ENCODE peak calls at places on chromosome 11, in seven cellular contexts. One of them, this sample, is unnamed.

GRCh38 chr11:70799386-70799785 is 401.1 kb downstream of the CTTN start:
- DNase-seq in K562: no peak
- DNase-seq in HCT116: no peak
- DNase-seq in SK-N-SH: no peak
- DNase-seq in GM12878: no peak
- DNase-seq in H1: no peak
- DNase-seq in HepG2: no peak
- DNase-seq in this sample: no peak

GRCh38 chr11:121961228-121961860 is 154.7 kb downstream of the BLID start:
- DNase-seq in K562: no peak
- DNase-seq in HCT116: no peak
- DNase-seq in SK-N-SH: no peak
- DNase-seq in GM12878: no peak
- DNase-seq in H1: no peak
- DNase-seq in HepG2: no peak
- DNase-seq in this sample: no peak

GRCh38 chr11:16776716-16777115 is 38.3 kb downstream of the C11orf58 start:
- DNase-seq in K562: no peak
- DNase-seq in HCT116: no peak
- DNase-seq in SK-N-SH: no peak
- DNase-seq in GM12878: no peak
- DNase-seq in H1: no peak
- DNase-seq in HepG2: no peak
- DNase-seq in this sample: no peak

GRCh38 chr11:84256618-84257017 is 970.5 kb upstream of the CCDC90B start:
- DNase-seq in K562: no peak
- DNase-seq in HCT116: no peak
- DNase-seq in SK-N-SH: no peak
- DNase-seq in GM12878: no peak
- DNase-seq in H1: no peak
- DNase-seq in HepG2: no peak
- DNase-seq in this sample: no peak

GRCh38 chr11:127126956-127127355 is 126.4 kb upstream of the KIRREL3 start:
- DNase-seq in K562: no peak
- DNase-seq in HCT116: no peak
- DNase-seq in SK-N-SH: no peak
- DNase-seq in GM12878: no peak
- DNase-seq in H1: no peak
- DNase-seq in HepG2: no peak
- DNase-seq in this sample: no peak

GRCh38 chr11:19409307-19409706 is 168.6 kb upstream of the E2F8 start:
- DNase-seq in K562: no peak
- DNase-seq in HCT116: no peak
- DNase-seq in SK-N-SH: no peak
- DNase-seq in GM12878: no peak
- DNase-seq in H1: no peak
- DNase-seq in HepG2: no peak
- DNase-seq in this sample: no peak

GRCh38 chr11:122095950-122096942 is 19.8 kb downstream of the BLID start:
- DNase-seq in K562: no peak
- DNase-seq in HCT116: no peak
- DNase-seq in SK-N-SH: no peak
- DNase-seq in GM12878: no peak
- DNase-seq in H1: no peak
- DNase-seq in HepG2: no peak
- DNase-seq in this sample: no peak

GRCh38 chr11:125948278-125949051 is 2.6 kb downstream of the VSIG10L2 start:
- DNase-seq in K562: no peak
- DNase-seq in HCT116: no peak
- DNase-seq in SK-N-SH: no peak
- DNase-seq in GM12878: no peak
- DNase-seq in H1: peak
- DNase-seq in HepG2: no peak
- DNase-seq in this sample: no peak

GRCh38 chr11:7518811-7519562 is 5.2 kb downstream of the PPFIBP2 start:
- DNase-seq in K562: no peak
- DNase-seq in HCT116: no peak
- DNase-seq in SK-N-SH: no peak
- DNase-seq in GM12878: no peak
- DNase-seq in H1: no peak
- DNase-seq in HepG2: no peak
- DNase-seq in this sample: no peak

GRCh38 chr11:117378966-117379865 is 51.6 kb downstream of the CEP164 start:
- DNase-seq in K562: no peak
- DNase-seq in HCT116: no peak
- DNase-seq in SK-N-SH: peak
- DNase-seq in GM12878: no peak
- DNase-seq in H1: no peak
- DNase-seq in HepG2: no peak
- DNase-seq in this sample: no peak

GRCh38 chr11:119229736-119230135 is 23.6 kb downstream of the CBL start:
- DNase-seq in K562: no peak
- DNase-seq in HCT116: no peak
- DNase-seq in SK-N-SH: no peak
- DNase-seq in GM12878: no peak
- DNase-seq in H1: no peak
- DNase-seq in HepG2: no peak
- DNase-seq in this sample: no peak

GRCh38 chr11:1890856-1891830 is 552 bp downstream of the PRR33 start:
- DNase-seq in K562: peak
- DNase-seq in HCT116: no peak
- DNase-seq in SK-N-SH: peak
- DNase-seq in GM12878: no peak
- DNase-seq in H1: no peak
- DNase-seq in HepG2: no peak
- DNase-seq in this sample: no peak

DNA sequence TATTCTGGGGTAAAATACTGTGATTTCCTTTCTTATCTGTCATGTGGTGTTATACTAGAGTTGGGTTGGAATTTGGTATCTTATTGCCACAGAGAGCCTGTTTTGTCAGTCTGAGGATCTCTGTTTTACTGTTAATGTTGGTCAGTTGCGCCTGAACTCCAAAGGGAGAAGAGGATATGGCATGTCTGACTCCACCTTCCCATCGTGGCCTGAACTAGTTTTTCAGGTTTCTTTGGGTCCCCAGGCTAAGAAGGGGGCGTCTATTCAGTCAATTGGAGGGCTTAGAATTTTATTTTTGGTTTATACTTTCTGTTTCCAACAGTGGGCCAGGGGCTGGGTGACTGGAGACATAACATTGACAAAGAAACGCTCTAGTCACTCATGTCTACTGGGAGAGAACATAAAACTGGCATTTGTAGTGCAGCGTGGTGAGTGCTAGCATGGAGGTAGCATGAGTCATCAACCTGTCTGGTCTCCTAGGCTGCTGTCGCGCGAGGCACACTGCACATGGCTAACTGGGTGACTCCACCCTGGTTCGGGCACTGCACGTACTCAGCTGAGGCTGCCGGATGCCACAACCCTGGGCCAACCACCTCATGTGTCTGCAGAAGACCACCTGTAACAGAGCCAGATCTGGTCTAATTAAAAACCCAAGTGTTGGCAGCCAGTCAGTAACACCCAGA is 120.1 kb upstream of the OR9Q1 start:
- DNase-seq in K562: peak
- DNase-seq in HCT116: peak
- DNase-seq in SK-N-SH: no peak
- DNase-seq in GM12878: no peak
- DNase-seq in H1: no peak
- DNase-seq in HepG2: no peak
- DNase-seq in this sample: peak
- TF ChIP-seq JUND in K562: peak
- TF ChIP-seq JUND in HCT116: peak
- TF ChIP-seq JUND in SK-N-SH: no peak
- TF ChIP-seq JUND in GM12878: no peak
- TF ChIP-seq JUND in H1: no peak
- TF ChIP-seq JUND in HepG2: no peak
- TF ChIP-seq JUND in this sample: peak

GRCh38 chr11:698493-699115 is 3.0 kb downstream of the TMEM80 start:
- DNase-seq in K562: no peak
- DNase-seq in HCT116: no peak
- DNase-seq in SK-N-SH: no peak
- DNase-seq in GM12878: no peak
- DNase-seq in H1: no peak
- DNase-seq in HepG2: no peak
- DNase-seq in this sample: no peak

GRCh38 chr11:695606-696381 is at the start of gene TMEM80:
- DNase-seq in K562: peak
- DNase-seq in HCT116: peak
- DNase-seq in SK-N-SH: peak
- DNase-seq in GM12878: peak
- DNase-seq in H1: peak
- DNase-seq in HepG2: peak
- DNase-seq in this sample: no peak

GRCh38 chr11:695332-695605 is 247 bp upstream of the DEAF1 start:
- DNase-seq in K562: no peak
- DNase-seq in HCT116: no peak
- DNase-seq in SK-N-SH: no peak
- DNase-seq in GM12878: no peak
- DNase-seq in H1: no peak
- DNase-seq in HepG2: no peak
- DNase-seq in this sample: no peak

GRCh38 chr11:697811-698311 is 2.2 kb downstream of the TMEM80 start:
- DNase-seq in K562: no peak
- DNase-seq in HCT116: no peak
- DNase-seq in SK-N-SH: no peak
- DNase-seq in GM12878: no peak
- DNase-seq in H1: no peak
- DNase-seq in HepG2: no peak
- DNase-seq in this sample: no peak

GRCh38 chr11:697028-697491 is 1.4 kb downstream of the TMEM80 start:
- DNase-seq in K562: no peak
- DNase-seq in HCT116: no peak
- DNase-seq in SK-N-SH: no peak
- DNase-seq in GM12878: peak
- DNase-seq in H1: no peak
- DNase-seq in HepG2: no peak
- DNase-seq in this sample: no peak
- TF ChIP-seq JUND in K562: no peak
- TF ChIP-seq JUND in HCT116: no peak
- TF ChIP-seq JUND in SK-N-SH: no peak
- TF ChIP-seq JUND in GM12878: no peak
- TF ChIP-seq JUND in H1: no peak
- TF ChIP-seq JUND in HepG2: no peak
- TF ChIP-seq JUND in this sample: no peak

GRCh38 chr11:69450064-69450856 is 31.2 kb upstream of the LINC01488 start:
- DNase-seq in K562: no peak
- DNase-seq in HCT116: no peak
- DNase-seq in SK-N-SH: no peak
- DNase-seq in GM12878: no peak
- DNase-seq in H1: no peak
- DNase-seq in HepG2: no peak
- DNase-seq in this sample: no peak

GRCh38 chr11:69448471-69449284 is 32.8 kb upstream of the LINC01488 start:
- DNase-seq in K562: peak
- DNase-seq in HCT116: no peak
- DNase-seq in SK-N-SH: no peak
- DNase-seq in GM12878: no peak
- DNase-seq in H1: no peak
- DNase-seq in HepG2: no peak
- DNase-seq in this sample: no peak

GRCh38 chr11:69450857-69451220 is 30.6 kb upstream of the LINC01488 start:
- DNase-seq in K562: no peak
- DNase-seq in HCT116: no peak
- DNase-seq in SK-N-SH: no peak
- DNase-seq in GM12878: no peak
- DNase-seq in H1: no peak
- DNase-seq in HepG2: no peak
- DNase-seq in this sample: no peak

GRCh38 chr11:69447786-69448185 is 33.7 kb upstream of the LINC01488 start:
- DNase-seq in K562: no peak
- DNase-seq in HCT116: no peak
- DNase-seq in SK-N-SH: no peak
- DNase-seq in GM12878: no peak
- DNase-seq in H1: no peak
- DNase-seq in HepG2: no peak
- DNase-seq in this sample: no peak

DNA sequence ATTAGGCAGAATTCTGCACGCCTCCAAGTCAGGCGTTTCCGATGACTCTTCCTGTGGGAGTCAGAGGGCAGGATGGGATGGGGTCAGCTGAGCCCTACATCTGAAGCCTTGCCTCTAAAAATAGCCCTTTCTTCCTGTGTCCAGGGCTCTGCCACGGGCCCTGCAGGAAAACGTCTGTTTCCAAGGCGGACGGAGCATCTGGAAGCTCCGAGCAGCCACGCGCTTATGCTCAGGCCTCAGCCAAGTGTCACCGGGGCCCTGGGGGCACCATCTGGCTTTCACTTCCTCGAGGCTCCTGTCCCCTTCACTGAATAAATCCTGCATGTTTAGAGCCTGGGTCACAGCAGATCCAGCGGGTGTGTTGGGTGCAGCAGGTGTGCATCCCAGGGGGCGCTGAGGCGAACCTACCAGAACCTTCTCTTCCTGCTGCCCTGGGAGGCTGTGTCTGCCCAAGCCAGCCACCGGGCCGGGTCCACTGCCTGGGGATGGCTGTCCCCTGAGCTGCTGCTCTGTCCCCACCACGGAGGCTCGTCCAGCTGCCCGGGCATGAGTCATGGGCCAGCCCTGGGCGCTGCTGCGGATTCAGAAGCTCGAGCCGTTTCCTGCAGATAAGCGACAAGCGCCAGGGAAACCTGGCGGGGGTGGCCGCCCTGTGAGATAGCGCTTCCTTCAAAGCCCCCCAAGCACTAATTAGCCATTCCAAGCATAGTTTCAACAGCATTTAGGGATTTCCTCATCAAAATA is 32.0 kb upstream of the LINC01488 start:
- DNase-seq in K562: peak
- DNase-seq in HCT116: no peak
- DNase-seq in SK-N-SH: peak
- DNase-seq in GM12878: no peak
- DNase-seq in H1: no peak
- DNase-seq in HepG2: peak
- DNase-seq in this sample: no peak
- TF ChIP-seq JUND in K562: peak
- TF ChIP-seq JUND in HCT116: no peak
- TF ChIP-seq JUND in SK-N-SH: no peak
- TF ChIP-seq JUND in GM12878: no peak
- TF ChIP-seq JUND in H1: no peak
- TF ChIP-seq JUND in HepG2: no peak
- TF ChIP-seq JUND in this sample: no peak

DNA sequence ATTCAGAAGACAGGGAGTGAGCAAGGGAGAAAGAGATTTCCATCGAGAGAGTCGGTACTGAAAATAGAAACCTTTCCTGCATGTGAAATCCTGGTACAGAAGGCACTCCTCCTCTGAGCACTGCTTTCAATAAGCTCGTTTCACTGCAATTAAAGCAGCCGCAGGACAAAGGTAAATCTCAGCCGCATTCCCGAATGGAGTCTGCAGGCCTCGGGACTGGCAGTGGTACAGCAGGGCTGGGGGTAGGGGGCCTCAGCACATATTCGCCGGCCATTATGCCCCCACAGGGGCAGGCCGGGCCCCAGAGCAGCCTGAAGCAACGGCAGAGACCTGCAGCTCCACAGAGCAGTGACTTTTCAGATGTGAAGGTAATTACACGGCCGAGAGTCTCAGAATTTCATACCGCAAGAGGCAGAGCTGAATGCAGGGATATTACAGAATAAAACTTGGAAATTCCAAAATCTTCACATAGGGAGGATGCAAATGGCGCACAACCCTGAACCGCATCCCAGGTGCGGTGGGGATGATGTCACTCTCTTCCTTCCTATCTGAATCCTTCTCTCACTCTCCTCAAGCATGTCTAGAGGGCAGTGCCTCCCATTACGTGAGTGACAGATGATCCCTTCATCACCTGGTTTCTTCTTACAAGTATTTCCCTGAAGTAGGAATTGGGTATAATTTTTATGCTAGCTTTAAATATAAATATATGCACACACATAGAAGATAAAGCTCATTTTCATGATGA is 622.1 kb downstream of the OPCML start:
- DNase-seq in K562: no peak
- DNase-seq in HCT116: no peak
- DNase-seq in SK-N-SH: no peak
- DNase-seq in GM12878: no peak
- DNase-seq in H1: no peak
- DNase-seq in HepG2: no peak
- DNase-seq in this sample: no peak
- TF ChIP-seq JUND in K562: no peak
- TF ChIP-seq JUND in HCT116: no peak
- TF ChIP-seq JUND in SK-N-SH: no peak
- TF ChIP-seq JUND in GM12878: no peak
- TF ChIP-seq JUND in H1: no peak
- TF ChIP-seq JUND in HepG2: no peak
- TF ChIP-seq JUND in this sample: no peak

This sample was measured in T47D.